ENCODE peak calls at places on chromosomes 5 and 9, in eight cellular contexts. One of them, this sample, is unnamed.

GRCh38 chr9:389159-389558 is 174.5 kb downstream of the DOCK8 start:
- ATAC-seq in right lobe of liver: no peak
- ATAC-seq in pancreas: no peak
- ATAC-seq in psoas muscle: no peak
- ATAC-seq in Panc1: no peak
- ATAC-seq in heart left ventricle: no peak
- ATAC-seq in foreskin keratinocyte: no peak
- ATAC-seq in left lung: no peak
- ATAC-seq in this sample: no peak

GRCh38 chr5:123441408-123441807 is 18.2 kb upstream of the CEP120 start:
- ATAC-seq in right lobe of liver: no peak
- ATAC-seq in pancreas: no peak
- ATAC-seq in psoas muscle: no peak
- ATAC-seq in Panc1: no peak
- ATAC-seq in heart left ventricle: no peak
- ATAC-seq in foreskin keratinocyte: peak; percentile 44
- ATAC-seq in left lung: no peak
- ATAC-seq in this sample: no peak

GRCh38 chr5:128241071-128241695 is 157.6 kb downstream of the SLC12A2 start:
- ATAC-seq in right lobe of liver: no peak
- ATAC-seq in pancreas: no peak
- ATAC-seq in psoas muscle: no peak
- ATAC-seq in Panc1: no peak
- ATAC-seq in heart left ventricle: no peak
- ATAC-seq in foreskin keratinocyte: no peak
- ATAC-seq in left lung: no peak
- ATAC-seq in this sample: no peak

GRCh38 chr5:20617876-20618275 is 629.9 kb upstream of the CDH18 start:
- ATAC-seq in right lobe of liver: no peak
- ATAC-seq in pancreas: no peak
- ATAC-seq in psoas muscle: no peak
- ATAC-seq in Panc1: no peak
- ATAC-seq in heart left ventricle: no peak
- ATAC-seq in foreskin keratinocyte: no peak
- ATAC-seq in left lung: no peak
- ATAC-seq in this sample: no peak

GRCh38 chr5:74367241-74367733 is 273.2 kb downstream of the ENC1 start:
- ATAC-seq in right lobe of liver: no peak
- ATAC-seq in pancreas: peak; percentile 26
- ATAC-seq in psoas muscle: no peak
- ATAC-seq in Panc1: no peak
- ATAC-seq in heart left ventricle: peak; percentile 63
- ATAC-seq in foreskin keratinocyte: no peak
- ATAC-seq in left lung: peak; percentile 16
- ATAC-seq in this sample: peak; percentile 66

GRCh38 chr9:16509946-16510504 is 360.4 kb downstream of the BNC2 start:
- ATAC-seq in right lobe of liver: no peak
- ATAC-seq in pancreas: no peak
- ATAC-seq in psoas muscle: no peak
- ATAC-seq in Panc1: no peak
- ATAC-seq in heart left ventricle: peak; percentile 24
- ATAC-seq in foreskin keratinocyte: peak; percentile 58
- ATAC-seq in left lung: peak; percentile 55
- ATAC-seq in this sample: no peak

GRCh38 chr5:131530706-131531331 is 104.2 kb downstream of the RAPGEF6 start:
- ATAC-seq in right lobe of liver: no peak
- ATAC-seq in pancreas: no peak
- ATAC-seq in psoas muscle: no peak
- ATAC-seq in Panc1: no peak
- ATAC-seq in heart left ventricle: no peak
- ATAC-seq in foreskin keratinocyte: no peak
- ATAC-seq in left lung: no peak
- ATAC-seq in this sample: no peak

GRCh38 chr5:158421329-158421728 is 562.4 kb upstream of the CLINT1 start:
- ATAC-seq in right lobe of liver: no peak
- ATAC-seq in pancreas: no peak
- ATAC-seq in psoas muscle: no peak
- ATAC-seq in Panc1: no peak
- ATAC-seq in heart left ventricle: no peak
- ATAC-seq in foreskin keratinocyte: no peak
- ATAC-seq in left lung: no peak
- ATAC-seq in this sample: no peak

GRCh38 chr5:176648467-176649194 is 1.3 kb downstream of the TSPAN17 start:
- ATAC-seq in right lobe of liver: no peak
- ATAC-seq in pancreas: no peak
- ATAC-seq in psoas muscle: no peak
- ATAC-seq in Panc1: no peak
- ATAC-seq in heart left ventricle: no peak
- ATAC-seq in foreskin keratinocyte: no peak
- ATAC-seq in left lung: no peak
- ATAC-seq in this sample: no peak

GRCh38 chr5:168301593-168302388 is 10.3 kb downstream of the WWC1 start:
- ATAC-seq in right lobe of liver: no peak
- ATAC-seq in pancreas: peak; percentile 71
- ATAC-seq in psoas muscle: no peak
- ATAC-seq in Panc1: peak; percentile 69
- ATAC-seq in heart left ventricle: no peak
- ATAC-seq in foreskin keratinocyte: peak; percentile 98
- ATAC-seq in left lung: peak; percentile 78
- ATAC-seq in this sample: no peak

GRCh38 chr9:116394070-116394469 is 240.5 kb downstream of the PAPPA start:
- ATAC-seq in right lobe of liver: no peak
- ATAC-seq in pancreas: no peak
- ATAC-seq in psoas muscle: no peak
- ATAC-seq in Panc1: no peak
- ATAC-seq in heart left ventricle: no peak
- ATAC-seq in foreskin keratinocyte: no peak
- ATAC-seq in left lung: no peak
- ATAC-seq in this sample: no peak

GRCh38 chr5:157369507-157369906 is 90.5 kb upstream of the NIPAL4 start:
- ATAC-seq in right lobe of liver: no peak
- ATAC-seq in pancreas: no peak
- ATAC-seq in psoas muscle: no peak
- ATAC-seq in Panc1: no peak
- ATAC-seq in heart left ventricle: no peak
- ATAC-seq in foreskin keratinocyte: peak; percentile 20
- ATAC-seq in left lung: no peak
- ATAC-seq in this sample: no peak

DNA sequence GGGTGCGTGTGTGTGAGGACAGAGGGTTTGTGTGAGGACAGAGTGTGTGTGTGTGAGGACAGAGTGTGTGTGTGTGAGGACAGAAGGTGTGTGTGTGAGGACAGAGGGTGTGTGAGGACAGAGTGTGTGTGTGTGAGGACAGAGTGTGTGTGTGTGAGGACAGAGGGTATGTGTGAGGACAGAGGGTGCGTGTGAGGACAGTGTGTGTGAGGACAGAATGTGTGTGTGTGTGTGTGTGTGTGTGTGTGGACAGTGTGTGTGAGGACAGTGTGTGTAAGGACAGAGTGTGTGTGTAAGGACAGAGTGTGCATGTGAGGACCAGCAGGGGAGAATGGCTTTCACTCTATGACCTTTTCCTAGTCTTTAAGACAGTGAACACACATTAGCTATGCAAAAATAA is 63.1 kb upstream of the UBAC1 start:
- ATAC-seq in right lobe of liver: no peak
- ATAC-seq in pancreas: no peak
- ATAC-seq in psoas muscle: no peak
- ATAC-seq in Panc1: no peak
- ATAC-seq in heart left ventricle: no peak
- ATAC-seq in foreskin keratinocyte: no peak
- ATAC-seq in left lung: no peak
- ATAC-seq in this sample: no peak
- H3K27ac ChIP-seq in right lobe of liver: no peak overlapping the region
- H3K27ac ChIP-seq in pancreas: no peak overlapping the region
- H3K27ac ChIP-seq in psoas muscle: no peak overlapping the region
- H3K27ac ChIP-seq in Panc1: no peak overlapping the region
- H3K27ac ChIP-seq in heart left ventricle: no peak overlapping the region
- H3K27ac ChIP-seq in foreskin keratinocyte: no peak overlapping the region
- H3K27ac ChIP-seq in left lung: no peak overlapping the region
- H3K27ac ChIP-seq in this sample: no peak overlapping the region

GRCh38 chr9:5611321-5612186 is 17.4 kb upstream of the RIC1 start:
- ATAC-seq in right lobe of liver: peak; percentile 7
- ATAC-seq in pancreas: no peak
- ATAC-seq in psoas muscle: no peak
- ATAC-seq in Panc1: no peak
- ATAC-seq in heart left ventricle: peak; percentile 38
- ATAC-seq in foreskin keratinocyte: no peak
- ATAC-seq in left lung: no peak
- ATAC-seq in this sample: no peak

GRCh38 chr9:5612187-5612535 is 16.7 kb upstream of the RIC1 start:
- ATAC-seq in right lobe of liver: peak; percentile 55
- ATAC-seq in pancreas: no peak
- ATAC-seq in psoas muscle: no peak
- ATAC-seq in Panc1: no peak
- ATAC-seq in heart left ventricle: no peak
- ATAC-seq in foreskin keratinocyte: no peak
- ATAC-seq in left lung: no peak
- ATAC-seq in this sample: peak; percentile 14

GRCh38 chr9:5614192-5614591 is 14.7 kb upstream of the RIC1 start:
- ATAC-seq in right lobe of liver: no peak
- ATAC-seq in pancreas: no peak
- ATAC-seq in psoas muscle: no peak
- ATAC-seq in Panc1: no peak
- ATAC-seq in heart left ventricle: no peak
- ATAC-seq in foreskin keratinocyte: no peak
- ATAC-seq in left lung: no peak
- ATAC-seq in this sample: no peak

GRCh38 chr9:5608298-5609254 is 20.3 kb upstream of the RIC1 start:
- ATAC-seq in right lobe of liver: peak; percentile 90
- ATAC-seq in pancreas: peak; percentile 79
- ATAC-seq in psoas muscle: peak; percentile 73
- ATAC-seq in Panc1: peak; percentile 74
- ATAC-seq in heart left ventricle: peak; percentile 84
- ATAC-seq in foreskin keratinocyte: no peak
- ATAC-seq in left lung: peak; percentile 87
- ATAC-seq in this sample: peak; percentile 83

DNA sequence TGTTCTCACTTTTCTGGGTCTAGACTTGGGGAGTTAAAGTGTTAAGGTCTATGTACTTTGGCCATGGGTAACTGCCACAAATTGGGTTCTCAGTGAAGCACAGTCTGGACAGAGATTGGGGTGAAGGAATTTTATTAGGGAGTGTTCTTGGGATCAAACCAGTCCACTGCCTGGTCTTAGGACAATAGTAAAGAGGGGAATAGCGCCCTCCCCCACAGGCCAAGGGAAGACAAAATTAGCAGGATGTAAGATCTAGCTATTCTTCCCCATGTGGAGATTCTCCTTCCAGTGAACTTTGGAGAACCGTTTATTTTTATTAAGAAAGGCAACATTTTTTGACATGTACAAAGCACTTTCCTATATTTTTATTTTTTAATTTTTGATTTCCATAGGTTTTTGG is 18.4 kb upstream of the RIC1 start:
- ATAC-seq in right lobe of liver: no peak
- ATAC-seq in pancreas: no peak
- ATAC-seq in psoas muscle: no peak
- ATAC-seq in Panc1: no peak
- ATAC-seq in heart left ventricle: no peak
- ATAC-seq in foreskin keratinocyte: no peak
- ATAC-seq in left lung: no peak
- ATAC-seq in this sample: no peak
- H3K4me1 ChIP-seq in right lobe of liver: no peaks in the 10 kb centered on the region
- H3K4me1 ChIP-seq in pancreas: no peaks in the 10 kb centered on the region
- H3K4me1 ChIP-seq in psoas muscle: peaks cover 3% of the 10 kb centered on the region
- H3K4me1 ChIP-seq in Panc1: no peaks in the 10 kb centered on the region
- H3K4me1 ChIP-seq in heart left ventricle: peaks cover 23% of the 10 kb centered on the region
- H3K4me1 ChIP-seq in foreskin keratinocyte: no peaks in the 10 kb centered on the region
- H3K4me1 ChIP-seq in left lung: no peaks in the 10 kb centered on the region
- H3K4me1 ChIP-seq in this sample: no peaks in the 10 kb centered on the region

GRCh38 chr9:97283768-97284167 is 23.7 kb upstream of the CCDC180 start:
- ATAC-seq in right lobe of liver: no peak
- ATAC-seq in pancreas: no peak
- ATAC-seq in psoas muscle: no peak
- ATAC-seq in Panc1: no peak
- ATAC-seq in heart left ventricle: no peak
- ATAC-seq in foreskin keratinocyte: no peak
- ATAC-seq in left lung: no peak
- ATAC-seq in this sample: no peak

GRCh38 chr9:97280755-97281330 is 26.6 kb upstream of the CCDC180 start:
- ATAC-seq in right lobe of liver: no peak
- ATAC-seq in pancreas: no peak
- ATAC-seq in psoas muscle: no peak
- ATAC-seq in Panc1: no peak
- ATAC-seq in heart left ventricle: no peak
- ATAC-seq in foreskin keratinocyte: no peak
- ATAC-seq in left lung: no peak
- ATAC-seq in this sample: no peak

GRCh38 chr9:97284798-97285197 is 22.7 kb upstream of the CCDC180 start:
- ATAC-seq in right lobe of liver: no peak
- ATAC-seq in pancreas: no peak
- ATAC-seq in psoas muscle: no peak
- ATAC-seq in Panc1: no peak
- ATAC-seq in heart left ventricle: no peak
- ATAC-seq in foreskin keratinocyte: no peak
- ATAC-seq in left lung: no peak
- ATAC-seq in this sample: no peak
- TF ChIP-seq CTCF in right lobe of liver: no peak
- TF ChIP-seq CTCF in pancreas: no peak
- TF ChIP-seq CTCF in psoas muscle: no peak
- TF ChIP-seq CTCF in Panc1: no peak
- TF ChIP-seq CTCF in heart left ventricle: no peak
- TF ChIP-seq CTCF in foreskin keratinocyte: peak; percentile 50
- TF ChIP-seq CTCF in left lung: no peak
- TF ChIP-seq CTCF in this sample: no peak

GRCh38 chr5:138873096-138873885 is 1.8 kb downstream of the LRRTM2 start:
- ATAC-seq in right lobe of liver: no peak
- ATAC-seq in pancreas: no peak
- ATAC-seq in psoas muscle: no peak
- ATAC-seq in Panc1: no peak
- ATAC-seq in heart left ventricle: no peak
- ATAC-seq in foreskin keratinocyte: no peak
- ATAC-seq in left lung: no peak
- ATAC-seq in this sample: no peak
- H3K27ac ChIP-seq in right lobe of liver: no peak overlapping the region
- H3K27ac ChIP-seq in pancreas: no peak overlapping the region
- H3K27ac ChIP-seq in psoas muscle: no peak overlapping the region
- H3K27ac ChIP-seq in Panc1: no peak overlapping the region
- H3K27ac ChIP-seq in heart left ventricle: no peak overlapping the region
- H3K27ac ChIP-seq in foreskin keratinocyte: no peak overlapping the region
- H3K27ac ChIP-seq in left lung: no peak overlapping the region
- H3K27ac ChIP-seq in this sample: no peak overlapping the region

DNA sequence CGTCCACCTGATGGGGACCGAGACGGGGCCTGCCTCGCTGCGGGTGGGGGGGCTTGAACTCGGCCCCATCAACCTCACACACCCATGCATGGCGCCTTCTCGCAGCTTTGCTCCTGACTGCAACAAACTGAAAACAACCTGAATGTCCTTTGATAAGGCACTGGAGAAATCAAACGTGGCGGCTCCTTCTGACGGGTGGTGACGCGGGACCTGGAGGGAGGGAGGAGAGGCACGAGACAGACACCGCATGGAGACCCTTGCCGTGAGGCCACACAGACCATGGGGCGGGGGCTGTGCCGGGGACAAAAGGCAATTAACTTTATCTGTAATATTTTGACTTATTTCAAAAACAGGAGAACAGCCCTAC is 48.6 kb downstream of the NACC2 start:
- ATAC-seq in right lobe of liver: no peak
- ATAC-seq in pancreas: no peak
- ATAC-seq in psoas muscle: no peak
- ATAC-seq in Panc1: no peak
- ATAC-seq in heart left ventricle: no peak
- ATAC-seq in foreskin keratinocyte: no peak
- ATAC-seq in left lung: no peak
- ATAC-seq in this sample: no peak
- H3K4me1 ChIP-seq in right lobe of liver: no peaks in the 10 kb centered on the region
- H3K4me1 ChIP-seq in pancreas: no peaks in the 10 kb centered on the region
- H3K4me1 ChIP-seq in psoas muscle: peaks cover 18% of the 10 kb centered on the region
- H3K4me1 ChIP-seq in Panc1: peaks cover 28% of the 10 kb centered on the region
- H3K4me1 ChIP-seq in heart left ventricle: peaks cover 26% of the 10 kb centered on the region
- H3K4me1 ChIP-seq in foreskin keratinocyte: no peaks in the 10 kb centered on the region
- H3K4me1 ChIP-seq in left lung: peaks cover 11% of the 10 kb centered on the region
- H3K4me1 ChIP-seq in this sample: no peaks in the 10 kb centered on the region

GRCh38 chr5:43556857-43557593 is at the start of gene PAIP1:
- ATAC-seq in right lobe of liver: peak; percentile 86
- ATAC-seq in pancreas: peak; percentile 93
- ATAC-seq in psoas muscle: peak; percentile 91
- ATAC-seq in Panc1: peak; percentile 92
- ATAC-seq in heart left ventricle: peak; percentile 79
- ATAC-seq in foreskin keratinocyte: peak; percentile 93
- ATAC-seq in left lung: peak; percentile 92
- ATAC-seq in this sample: peak; percentile 91
- TF ChIP-seq CTCF in right lobe of liver: peak; percentile 87
- TF ChIP-seq CTCF in pancreas: peak; percentile 78
- TF ChIP-seq CTCF in psoas muscle: peak; percentile 61
- TF ChIP-seq CTCF in Panc1: peak; percentile 96
- TF ChIP-seq CTCF in heart left ventricle: peak; percentile 74
- TF ChIP-seq CTCF in foreskin keratinocyte: peak; percentile 89
- TF ChIP-seq CTCF in left lung: peak; percentile 66
- TF ChIP-seq CTCF in this sample: peak; percentile 59